ENCODE peak calls at places on chromosomes 2 and 18, in nine cellular contexts. V is MCF 10A, P is tibial artery, E is heart left ventricle, R is ascending aorta, Y is AG10803, K is sigmoid colon, C is Peyer's patch, B is stomach. F is an unnamed sample.
A peak's percentile ranks its signal among the peaks of the same experiment; 100 is the strongest.

GRCh38 chr2:182713611-182714010 is 2.4 kb upstream of the DNAJC10 start:
- DNase-seq in R (no peak), C (no peak), Y (no peak), K (no peak), V (no peak), B (no peak), P (no peak), E (no peak), F (no peak)

GRCh38 chr2:12716250-12717190 is at the start of gene TRIB2:
- DNase-seq in V (peak; percentile 82), R (peak; percentile 69), Y (peak; percentile 93), C (peak; percentile 92), E (peak; percentile 95), P (peak; percentile 95), B (peak; percentile 93), K (peak; percentile 92), F (peak; percentile 79)

GRCh38 chr18:8860845-8861642 is 155.7 kb downstream of the MTCL1 start:
- DNase-seq in Y (no peak), B (no peak), R (no peak), K (no peak), E (no peak), C (no peak), P (no peak), V (no peak), F (no peak)

GRCh38 chr2:129302106-129302505 is 677.4 kb upstream of the RAB6C start:
- DNase-seq in Y (no peak), R (no peak), V (no peak), C (no peak), K (no peak), E (no peak), B (no peak), P (no peak), F (no peak)

GRCh38 chr2:69926849-69927515 is 12.1 kb downstream of the MXD1 start:
- DNase-seq in R (no peak), B (no peak), E (no peak), C (no peak), K (no peak), Y (peak; percentile 74), V (peak; percentile 84), P (no peak), F (no peak)

GRCh38 chr18:23574611-23575308 is 11.5 kb downstream of the NPC1 start:
- DNase-seq in E (no peak), K (no peak), B (no peak), P (no peak), Y (no peak), V (no peak), R (no peak), C (no peak), F (no peak)

GRCh38 chr2:129741623-129742022 is 237.8 kb upstream of the RAB6C start:
- DNase-seq in R (no peak), K (no peak), V (no peak), C (no peak), P (no peak), B (no peak), E (no peak), Y (no peak), F (no peak)

GRCh38 chr2:24077535-24077877 is 1.4 kb upstream of the SF3B6 start:
- DNase-seq in K (no peak), V (no peak), B (no peak), C (no peak), E (no peak), P (no peak), R (no peak), Y (no peak), F (no peak)

GRCh38 chr2:100785621-100786296 is 34.2 kb upstream of the NPAS2 start:
- DNase-seq in Y (no peak), R (no peak), B (no peak), V (peak; percentile 57), K (no peak), P (no peak), E (no peak), C (no peak), F (no peak)

GRCh38 chr2:217011576-217011975 is 151.7 kb upstream of the TNP1 start:
- DNase-seq in C (no peak), P (no peak), Y (no peak), E (no peak), B (no peak), K (no peak), R (no peak), V (no peak), F (no peak)

GRCh38 chr2:105873281-105873680 is 128.6 kb downstream of the NCK2 start:
- DNase-seq in R (no peak), P (no peak), C (no peak), E (no peak), Y (no peak), B (no peak), K (no peak), V (no peak), F (no peak)

GRCh38 chr18:31657823-31658669 is 26.3 kb downstream of the B4GALT6 start:
- DNase-seq in E (no peak), K (no peak), V (no peak), C (no peak), P (no peak), R (no peak), B (no peak), Y (no peak), F (peak; percentile 22)

GRCh38 chr2:154370873-154371272 is 327.6 kb upstream of the KCNJ3 start:
- DNase-seq in V (no peak), B (no peak), K (no peak), E (no peak), C (no peak), Y (no peak), R (no peak), P (no peak), F (no peak)

GRCh38 chr2:154375625-154376020 is 322.9 kb upstream of the KCNJ3 start:
- DNase-seq in Y (peak; percentile 54), B (no peak), V (peak; percentile 60), R (no peak), C (no peak), P (no peak), E (no peak), K (no peak), F (no peak)
- TF ChIP-seq CTCF in Y (peak; percentile 52), B (no peak), V (peak; percentile 65), R (peak; percentile 13), C (no peak), P (peak; percentile 38), E (peak; percentile 22), K (no peak), F (no peak)

GRCh38 chr18:3885209-3885792 is 435.3 kb downstream of the TGIF1 start:
- DNase-seq in C (no peak), B (no peak), V (peak; percentile 24), Y (no peak), R (no peak), E (no peak), K (no peak), P (no peak), F (no peak)
- TF ChIP-seq CTCF in C (peak; percentile 3), B (no peak), V (peak; percentile 31), Y (peak; percentile 15), R (no peak), E (no peak), K (no peak), P (no peak), F (no peak)

GRCh38 chr2:191866675-191867506 is 20.0 kb upstream of the CAVIN2 start:
- DNase-seq in K (peak; percentile 68), V (peak; percentile 91), C (no peak), Y (peak; percentile 94), E (no peak), R (no peak), B (no peak), P (no peak), F (no peak)

GRCh38 chr2:191869781-191870180 is 22.9 kb upstream of the CAVIN2 start:
- DNase-seq in P (no peak), K (no peak), B (no peak), E (no peak), Y (no peak), V (no peak), C (no peak), R (no peak), F (no peak)

GRCh38 chr2:191870744-191871143 is 23.9 kb upstream of the CAVIN2 start:
- DNase-seq in P (no peak), B (no peak), R (no peak), E (no peak), K (no peak), V (no peak), Y (no peak), C (no peak), F (no peak)

GRCh38 chr2:191867507-191867847 is 20.6 kb upstream of the CAVIN2 start:
- DNase-seq in Y (no peak), V (no peak), R (no peak), P (no peak), B (no peak), E (no peak), K (no peak), C (no peak), F (no peak)

DNA sequence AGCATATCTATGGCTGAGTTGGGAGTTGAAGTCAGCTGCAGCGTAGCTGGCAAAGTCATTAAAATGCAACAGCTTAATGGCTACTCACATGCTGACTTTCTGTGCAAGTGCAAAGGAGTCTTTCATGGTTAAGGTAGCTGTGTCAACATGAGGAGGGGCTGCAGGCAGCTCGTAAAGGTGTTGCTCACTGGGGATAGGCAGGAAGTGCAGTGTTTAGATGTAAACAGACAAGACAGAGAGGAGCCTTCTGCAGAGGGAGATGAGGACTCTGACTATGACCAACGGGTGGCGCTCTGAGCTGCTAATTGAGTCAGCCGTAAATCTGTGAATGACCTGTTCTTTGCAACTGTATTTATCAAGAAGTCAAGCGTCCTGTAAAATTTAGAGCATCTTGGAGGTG is 22.3 kb upstream of the CAVIN2 start:
- DNase-seq in B (no peak), P (no peak), K (no peak), Y (no peak), C (no peak), E (no peak), V (peak; percentile 60), R (no peak), F (no peak)
- TF ChIP-seq CTCF in B (no peak), P (no peak), K (no peak), Y (peak; percentile 39), C (no peak), E (no peak), V (no peak), R (no peak), F (no peak)

GRCh38 chr2:170996316-170996715 is 67.3 kb downstream of the GORASP2 start:
- DNase-seq in P (no peak), Y (no peak), R (no peak), V (no peak), E (no peak), B (no peak), C (no peak), K (no peak), F (no peak)
- TF ChIP-seq CTCF in P (no peak), Y (no peak), R (no peak), V (no peak), E (no peak), B (no peak), C (no peak), K (no peak), F (no peak)

DNA sequence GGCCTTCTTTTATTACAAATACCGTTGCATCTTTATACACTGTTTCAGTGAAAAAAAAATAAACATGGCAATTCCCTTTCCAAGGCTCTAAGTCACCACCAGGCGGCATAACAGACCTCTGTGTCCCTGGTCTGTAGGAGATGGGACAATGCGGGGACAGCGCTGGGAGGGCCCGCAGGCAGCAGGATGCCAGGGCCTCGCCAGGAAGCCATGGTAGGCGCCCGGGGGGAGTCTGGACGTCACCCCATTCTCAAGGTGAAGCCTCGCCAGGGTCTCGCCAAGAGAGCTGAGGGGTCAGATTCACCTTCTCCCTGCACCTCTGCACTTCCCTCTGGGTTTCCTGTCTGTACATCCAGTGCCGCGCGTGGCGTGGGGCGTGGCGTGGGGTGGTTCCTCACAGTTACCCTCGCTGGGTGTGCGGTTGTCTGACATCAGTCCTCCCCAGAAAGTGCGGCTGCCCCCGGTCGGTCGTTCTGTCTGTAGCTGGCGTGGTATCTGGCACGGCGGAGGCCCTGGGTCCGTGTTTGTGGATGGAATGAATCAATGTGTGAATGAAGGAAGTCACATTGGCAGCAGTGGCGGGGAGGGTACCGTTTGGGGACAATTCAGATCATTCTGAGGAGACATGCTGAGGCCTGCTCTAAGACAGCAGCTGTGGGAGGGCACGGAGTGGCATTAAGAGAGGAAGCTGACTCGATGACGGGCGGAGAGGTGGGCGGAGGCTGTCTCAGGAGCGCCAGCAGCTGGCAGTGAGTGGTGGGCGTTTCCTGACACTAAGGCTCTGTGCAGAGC is 45.9 kb downstream of the LRRFIP1 start:
- DNase-seq in B (peak; percentile 68), E (peak; percentile 82), C (peak; percentile 83), R (no peak), K (peak; percentile 79), P (peak; percentile 81), V (peak; percentile 79), Y (peak; percentile 66), F (peak; percentile 71)
- TF ChIP-seq CTCF in B (no peak), E (peak; percentile 63), C (peak; percentile 74), R (peak; percentile 64), K (peak; percentile 41), P (peak; percentile 61), V (peak; percentile 90), Y (peak; percentile 77), F (no peak)

F was measured in activated B cell treated with CpG ODN at 0.5 μM for 24 hours.